ENCODE peak calls at places on chromosomes 1 and 21, in eight cellular contexts. L, U, B, Z, K, S, O and E are unnamed samples.

GRCh38 chr1:22536506-22536905 is 26.8 kb upstream of the EPHA8 start:
- DNase-seq in L (no peak), B (no peak), O (no peak), Z (no peak), S (no peak), K (no peak), U (no peak), E (peak)

GRCh38 chr1:181986907-181987305 is 74.6 kb downstream of the ZNF648 start:
- DNase-seq in S (no peak), U (no peak), L (no peak), Z (no peak), B (no peak), K (no peak), O (no peak), E (no peak)

GRCh38 chr21:17818158-17819113 is 720 bp downstream of the C21orf91 start:
- DNase-seq in O (no peak), K (no peak), U (peak), Z (no peak), B (no peak), L (peak), S (peak), E (peak)

GRCh38 chr21:41761211-41762181 is 5.4 kb downstream of the RIPK4 start:
- DNase-seq in S (peak), L (no peak), U (no peak), B (no peak), Z (no peak), K (no peak), O (no peak), E (peak)

GRCh38 chr21:46368533-46369285 is 44.8 kb downstream of the PCNT start:
- DNase-seq in K (no peak), L (no peak), S (no peak), Z (no peak), B (peak), U (no peak), O (no peak), E (no peak)

GRCh38 chr1:209585672-209586071 is 2.2 kb downstream of the CAMK1G start:
- DNase-seq in S (no peak), U (no peak), B (no peak), O (no peak), L (no peak), Z (no peak), K (no peak), E (no peak)

GRCh38 chr1:80217377-80217986 is 1211.0 kb upstream of the ADGRL4 start:
- DNase-seq in K (peak), U (peak), B (no peak), O (no peak), S (peak), Z (no peak), L (peak), E (peak)

GRCh38 chr1:98661544-98662353 is at the start of gene SNX7:
- DNase-seq in Z (peak), S (peak), O (no peak), L (peak), K (peak), U (peak), B (no peak), E (peak)

GRCh38 chr1:54404939-54405880 is 984 bp downstream of the SSBP3 start:
- DNase-seq in U (no peak), S (no peak), L (peak), K (no peak), Z (no peak), B (no peak), O (peak), E (peak)

GRCh38 chr1:201681375-201681774 is 142.4 kb downstream of the NAV1 start:
- DNase-seq in K (no peak), B (no peak), O (no peak), Z (no peak), U (no peak), L (no peak), S (no peak), E (no peak)

GRCh38 chr1:171883844-171884243 is 42.5 kb downstream of the DNM3 start:
- DNase-seq in K (no peak), U (no peak), B (no peak), Z (no peak), S (no peak), L (no peak), O (no peak), E (no peak)

GRCh38 chr1:203185585-203185984 is 919 bp downstream of the CHI3L1 start:
- DNase-seq in U (no peak), K (no peak), S (no peak), Z (no peak), O (no peak), L (no peak), B (no peak), E (no peak)

GRCh38 chr1:71157151-71157550 is 76.3 kb upstream of the ZRANB2 start:
- DNase-seq in L (no peak), Z (no peak), S (no peak), K (no peak), B (no peak), O (no peak), U (no peak), E (no peak)

GRCh38 chr1:157988002-157988401 is 5.4 kb upstream of the KIRREL1 start:
- DNase-seq in O (no peak), Z (no peak), S (no peak), K (no peak), B (no peak), U (no peak), L (no peak), E (no peak)

GRCh38 chr1:235226933-235227332 is 65.9 kb upstream of the RBM34 start:
- DNase-seq in K (no peak), L (no peak), B (no peak), S (no peak), O (no peak), U (no peak), Z (no peak), E (no peak)
- TF ChIP-seq POLR2A in K (no peak), L (no peak), B (no peak), S (no peak), O (no peak), U (no peak), Z (no peak), E (no peak)

DNA sequence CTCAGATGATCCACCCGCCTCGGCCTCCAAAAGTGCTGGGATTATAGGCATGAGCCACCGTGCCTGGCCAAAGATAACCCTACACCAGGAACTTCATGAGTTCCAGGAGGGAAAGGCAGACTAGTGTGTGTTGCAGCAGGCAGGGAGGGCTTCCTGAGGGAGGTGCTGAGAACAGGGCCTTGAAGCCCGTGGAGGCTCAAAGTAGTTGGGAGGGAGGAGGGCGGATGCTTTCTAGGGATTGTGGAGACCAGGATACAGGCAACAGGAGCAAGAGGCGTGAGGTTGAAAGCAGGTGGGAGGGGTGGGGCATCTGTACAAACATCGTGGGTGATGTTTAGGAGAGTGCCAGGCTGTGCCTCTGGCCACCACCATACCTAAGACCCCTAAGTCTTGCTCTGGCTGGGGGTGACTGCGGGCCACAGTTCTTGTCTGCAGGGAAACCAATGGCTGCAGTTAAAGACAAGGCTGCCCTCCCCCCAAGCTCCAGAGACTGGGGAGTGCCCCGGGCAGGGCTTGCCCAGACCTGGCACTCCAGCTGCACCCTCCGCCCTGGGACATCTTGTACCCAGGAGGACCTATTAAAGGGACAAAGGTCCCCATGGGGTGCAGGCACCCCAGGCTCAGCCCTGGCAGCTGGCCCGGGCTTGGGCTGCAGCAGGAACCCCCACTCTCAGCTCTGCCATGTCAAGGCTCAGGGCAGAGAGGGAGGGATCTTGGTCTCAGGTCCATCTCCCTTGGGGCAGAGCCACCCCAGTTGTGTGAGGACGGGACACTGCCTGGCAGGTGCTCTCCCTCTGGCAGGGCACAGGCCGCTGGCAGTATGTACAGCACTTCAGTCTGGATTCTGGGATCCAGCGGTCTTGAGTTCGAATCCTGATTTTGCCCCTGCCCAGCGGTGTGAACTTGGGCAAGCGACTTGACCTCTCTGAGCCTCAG is 22.1 kb upstream of the CASZ1 start:
- DNase-seq in S (no peak), U (no peak), L (no peak), O (no peak), Z (no peak), K (no peak), B (no peak), E (no peak)
- TF ChIP-seq MAX in S (no peak), U (no peak), L (no peak), O (no peak), Z (no peak), K (no peak), B (no peak), E (no peak)

GRCh38 chr1:26692793-26693490 is 2.9 kb upstream of the ARID1A start:
- DNase-seq in Z (peak), S (peak), U (peak), B (peak), O (peak), K (peak), L (peak), E (peak)
- TF ChIP-seq POLR2A in Z (peak), S (peak), U (peak), B (peak), O (peak), K (peak), L (no peak), E (peak)

GRCh38 chr1:60765204-60765603 is 317.2 kb upstream of the NFIA start:
- DNase-seq in K (peak), L (peak), U (no peak), Z (peak), O (peak), B (no peak), S (peak), E (peak)
- TF ChIP-seq MAX in K (no peak), L (no peak), U (no peak), Z (no peak), O (no peak), B (no peak), S (no peak), E (no peak)

DNA sequence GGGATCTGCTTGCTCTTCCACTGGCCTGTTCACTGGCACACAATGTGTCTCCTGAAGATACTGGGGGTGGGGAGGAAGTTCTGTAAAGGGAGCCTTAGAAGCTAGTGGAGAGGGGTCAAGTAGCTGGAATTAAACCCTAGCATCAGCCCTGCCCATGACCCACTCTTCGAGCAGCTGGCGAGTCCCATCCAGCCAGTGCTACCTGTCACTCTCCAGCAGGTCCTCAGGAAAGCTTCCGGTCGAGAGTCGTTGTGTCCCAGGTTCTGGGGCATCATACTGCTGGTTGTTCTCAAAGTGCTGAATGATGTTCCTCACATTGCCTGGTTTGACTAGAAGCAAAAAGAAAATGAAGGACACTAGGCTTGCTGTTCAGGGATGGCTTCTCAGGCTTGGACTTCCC is 30.9 kb downstream of the LRRC71 start:
- DNase-seq in U (no peak), L (no peak), S (no peak), Z (no peak), K (no peak), O (no peak), B (no peak), E (no peak)
- TF ChIP-seq POLR2A in U (no peak), L (no peak), S (no peak), Z (no peak), K (no peak), O (no peak), B (no peak), E (no peak)